ENCODE peak calls at places on chromosomes 5 and 9, in four cellular contexts. L is epithelial cell of esophagus, M is skeletal muscle cell, K is iPS-NIHi11. J is an unnamed sample.

GRCh38 chr9:110189001-110189400 is 19.0 kb downstream of the C9orf152 start:
- DNase-seq in M (no peak), L (no peak), K (no peak), J (no peak)

GRCh38 chr5:132221781-132222648 is 5.6 kb downstream of the P4HA2 start:
- DNase-seq in L (peak; percentile 50), M (peak; percentile 76), K (no peak), J (peak; percentile 82)

GRCh38 chr5:127844631-127845030 is 141.4 kb downstream of the CCDC192 start:
- DNase-seq in M (no peak), L (no peak), K (no peak), J (no peak)

GRCh38 chr5:15634771-15635347 is 134.9 kb downstream of the FBXL7 start:
- DNase-seq in K (no peak), L (no peak), M (no peak), J (no peak)

GRCh38 chr9:127825319-127826051 is 22.8 kb downstream of the FPGS start:
- DNase-seq in K (peak; percentile 89), L (no peak), M (no peak), J (no peak)

GRCh38 chr9:76866689-76867088 is 39.2 kb downstream of the PRUNE2 start:
- DNase-seq in L (peak; percentile 76), M (peak; percentile 84), K (peak; percentile 26), J (peak; percentile 53)

GRCh38 chr9:10613413-10613812 is 611 bp upstream of the PTPRD start:
- DNase-seq in K (no peak), L (no peak), M (no peak), J (no peak)

GRCh38 chr9:16103613-16104012 is 550.8 kb downstream of the CCDC171 start:
- DNase-seq in M (peak; percentile 64), L (no peak), K (no peak), J (peak; percentile 66)

GRCh38 chr5:131595088-131596033 is 39.7 kb downstream of the RAPGEF6 start:
- DNase-seq in M (no peak), L (no peak), K (no peak), J (no peak)

GRCh38 chr9:35164711-35165110 is 2.9 kb downstream of the UNC13B start:
- DNase-seq in M (no peak), K (no peak), L (peak; percentile 19), J (peak; percentile 9)

GRCh38 chr5:38519476-38519875 is 37.0 kb downstream of the LIFR start:
- DNase-seq in L (no peak), M (no peak), K (no peak), J (no peak)

GRCh38 chr9:93937193-93937592 is 18.0 kb downstream of the BARX1 start:
- DNase-seq in L (no peak), K (no peak), M (no peak), J (no peak)

GRCh38 chr9:34158362-34158869 is 20.4 kb upstream of the UBAP1 start:
- DNase-seq in M (peak; percentile 71), K (no peak), L (peak; percentile 100), J (peak; percentile 56)

GRCh38 chr5:145389047-145389446 is 446.1 kb downstream of the PRELID2 start:
- DNase-seq in M (no peak), K (no peak), L (no peak), J (no peak)

GRCh38 chr9:22244141-22245011 is 202.2 kb upstream of the DMRTA1 start:
- DNase-seq in M (no peak), L (peak; percentile 73), K (peak; percentile 41), J (peak; percentile 44)

GRCh38 chr5:170752257-170753215 is 31.0 kb upstream of the GABRP start:
- DNase-seq in L (peak; percentile 17), K (no peak), M (no peak), J (no peak)

GRCh38 chr5:168481330-168481788 is 4.9 kb upstream of the RARS1 start:
- DNase-seq in M (no peak), K (no peak), L (no peak), J (no peak)

GRCh38 chr9:126482361-126483044 is 131.2 kb upstream of the LMX1B start:
- DNase-seq in K (peak; percentile 87), M (peak; percentile 41), L (no peak), J (peak; percentile 83)

GRCh38 chr9:98607787-98608186 is 100.9 kb downstream of the GABBR2 start:
- DNase-seq in L (peak; percentile 22), M (peak; percentile 22), K (no peak), J (peak; percentile 46)

GRCh38 chr9:98686961-98687855 is 21.5 kb downstream of the GABBR2 start:
- DNase-seq in K (no peak), L (no peak), M (no peak), J (no peak)

GRCh38 chr9:26809795-26810194 is 82.8 kb downstream of the CAAP1 start:
- DNase-seq in K (no peak), M (peak; percentile 39), L (peak; percentile 62), J (peak; percentile 59)

GRCh38 chr9:132846109-132846917 is 31.8 kb downstream of the AK8 start:
- DNase-seq in K (no peak), M (no peak), L (no peak), J (no peak)

GRCh38 chr5:176405656-176406435 is 10.5 kb downstream of the CLTB start:
- DNase-seq in M (no peak), K (peak; percentile 71), L (no peak), J (no peak)

GRCh38 chr9:95510610-95511231 is 6.0 kb downstream of the PTCH1 start:
- DNase-seq in M (peak; percentile 93), L (peak; percentile 97), K (peak; percentile 79), J (peak; percentile 85)

GRCh38 chr5:142313275-142313674 is 11.5 kb downstream of the SPRY4 start:
- DNase-seq in L (no peak), M (no peak), K (no peak), J (no peak)

GRCh38 chr5:156984064-156984463 is 21.0 kb upstream of the TIMD4 start:
- DNase-seq in L (no peak), M (no peak), K (no peak), J (no peak)

GRCh38 chr9:109329274-109330258 is 8.7 kb upstream of the EPB41L4B start:
- DNase-seq in M (peak; percentile 44), L (peak; percentile 96), K (peak; percentile 47), J (peak; percentile 70)

GRCh38 chr9:70091553-70091952 is 47.9 kb downstream of the MAMDC2 start:
- DNase-seq in L (no peak), K (no peak), M (no peak), J (no peak)

GRCh38 chr5:147287181-147287580 is 52.4 kb downstream of the STK32A start:
- DNase-seq in M (no peak), L (no peak), K (no peak), J (no peak)

GRCh38 chr5:166369326-166369725 is 1922.1 kb upstream of the WWC1 start:
- DNase-seq in L (no peak), M (no peak), K (no peak), J (no peak)

GRCh38 chr5:10601246-10602030 is 37.6 kb downstream of the ANKRD33B start:
- DNase-seq in K (peak; percentile 54), M (peak; percentile 92), L (peak; percentile 97), J (peak; percentile 73)

GRCh38 chr9:16787724-16788123 is 82.7 kb downstream of the BNC2 start:
- DNase-seq in M (no peak), K (no peak), L (no peak), J (no peak)

GRCh38 chr9:79176298-79176697 is 395.5 kb upstream of the TLE4 start:
- DNase-seq in L (no peak), M (no peak), K (no peak), J (no peak)

GRCh38 chr9:27540537-27540936 is 10.9 kb upstream of the MOB3B start:
- DNase-seq in K (no peak), L (no peak), M (no peak), J (no peak)

GRCh38 chr5:4630031-4630430 is 510.1 kb upstream of the ADAMTS16 start:
- DNase-seq in M (no peak), L (no peak), K (no peak), J (no peak)

GRCh38 chr9:22206833-22207232 is 197.7 kb upstream of the CDKN2B start:
- DNase-seq in M (no peak), L (peak; percentile 11), K (no peak), J (no peak)

J was measured in astrocyte of the cerebellum.